ENCODE peak calls at places on chromosomes 7 and 10, in four cellular contexts. One of them, this sample, is unnamed.

GRCh38 chr10:129946868-129947267 is 17.2 kb downstream of the EBF3 start:
- DNase-seq in Calu3: no peak
- DNase-seq in iPS DF 6.9: no peak
- DNase-seq in MV-4-11: no peak
- DNase-seq in this sample: no peak

GRCh38 chr7:1779445-1779844 is 109.4 kb downstream of the ELFN1 start:
- DNase-seq in Calu3: no peak
- DNase-seq in iPS DF 6.9: no peak
- DNase-seq in MV-4-11: no peak
- DNase-seq in this sample: no peak

GRCh38 chr7:750111-750905 is 23.2 kb upstream of the PRKAR1B start:
- DNase-seq in iPS DF 6.9: no peak
- DNase-seq in Calu3: no peak
- DNase-seq in MV-4-11: no peak
- DNase-seq in this sample: no peak

GRCh38 chr7:127629268-127629854 is 11.4 kb upstream of the PAX4 start:
- DNase-seq in iPS DF 6.9: no peak
- DNase-seq in Calu3: peak
- DNase-seq in MV-4-11: peak
- DNase-seq in this sample: peak

GRCh38 chr10:68133553-68133952 is 24.3 kb downstream of the MYPN start:
- DNase-seq in iPS DF 6.9: no peak
- DNase-seq in MV-4-11: no peak
- DNase-seq in Calu3: no peak
- DNase-seq in this sample: no peak

GRCh38 chr10:128137877-128138276 is 11.7 kb upstream of the MKI67 start:
- DNase-seq in Calu3: no peak
- DNase-seq in iPS DF 6.9: no peak
- DNase-seq in MV-4-11: no peak
- DNase-seq in this sample: no peak

GRCh38 chr7:83856094-83856493 is 207.2 kb upstream of the SEMA3E start:
- DNase-seq in iPS DF 6.9: no peak
- DNase-seq in Calu3: no peak
- DNase-seq in MV-4-11: no peak
- DNase-seq in this sample: no peak

GRCh38 chr10:118629211-118629610 is 33.8 kb upstream of the PRLHR start:
- DNase-seq in iPS DF 6.9: no peak
- DNase-seq in Calu3: no peak
- DNase-seq in MV-4-11: no peak
- DNase-seq in this sample: no peak

GRCh38 chr10:66537186-66537585 is 388.6 kb upstream of the LRRTM3 start:
- DNase-seq in iPS DF 6.9: no peak
- DNase-seq in MV-4-11: no peak
- DNase-seq in Calu3: no peak
- DNase-seq in this sample: no peak

GRCh38 chr7:79176859-79177477 is 276.5 kb downstream of the MAGI2 start:
- DNase-seq in iPS DF 6.9: peak
- DNase-seq in MV-4-11: peak
- DNase-seq in Calu3: peak
- DNase-seq in this sample: no peak

GRCh38 chr10:130761032-130761575 is 550.4 kb downstream of the TCERG1L start:
- DNase-seq in iPS DF 6.9: no peak
- DNase-seq in MV-4-11: no peak
- DNase-seq in Calu3: no peak
- DNase-seq in this sample: no peak

GRCh38 chr10:20811131-20811530 is 86.0 kb downstream of the NEBL start:
- DNase-seq in Calu3: no peak
- DNase-seq in iPS DF 6.9: no peak
- DNase-seq in MV-4-11: no peak
- DNase-seq in this sample: no peak

GRCh38 chr10:69332278-69333010 is 54.1 kb downstream of the HK1 start:
- DNase-seq in Calu3: peak
- DNase-seq in MV-4-11: peak
- DNase-seq in iPS DF 6.9: no peak
- DNase-seq in this sample: no peak

GRCh38 chr7:46569117-46569433 is 648.0 kb upstream of the IGFBP3 start:
- DNase-seq in MV-4-11: no peak
- DNase-seq in Calu3: peak
- DNase-seq in iPS DF 6.9: no peak
- DNase-seq in this sample: no peak

GRCh38 chr7:74350751-74351150 is 61.5 kb downstream of the CLIP2 start:
- DNase-seq in MV-4-11: no peak
- DNase-seq in Calu3: no peak
- DNase-seq in iPS DF 6.9: no peak
- DNase-seq in this sample: no peak

GRCh38 chr7:118245267-118246040 is 20.9 kb downstream of the ANKRD7 start:
- DNase-seq in iPS DF 6.9: no peak
- DNase-seq in MV-4-11: peak
- DNase-seq in Calu3: no peak
- DNase-seq in this sample: no peak

GRCh38 chr7:44709945-44710596 is 38.6 kb upstream of the ZMIZ2 start:
- DNase-seq in Calu3: no peak
- DNase-seq in iPS DF 6.9: no peak
- DNase-seq in MV-4-11: no peak
- DNase-seq in this sample: no peak

GRCh38 chr7:25864943-25865633 is 286.9 kb upstream of the NFE2L3 start:
- DNase-seq in Calu3: no peak
- DNase-seq in MV-4-11: no peak
- DNase-seq in iPS DF 6.9: no peak
- DNase-seq in this sample: no peak

GRCh38 chr7:157004050-157004838 is 6.2 kb downstream of the MNX1 start:
- DNase-seq in iPS DF 6.9: no peak
- DNase-seq in MV-4-11: no peak
- DNase-seq in Calu3: no peak
- DNase-seq in this sample: no peak

GRCh38 chr7:73717991-73718405 is 1.5 kb downstream of the STX1A start:
- DNase-seq in Calu3: peak
- DNase-seq in MV-4-11: peak
- DNase-seq in iPS DF 6.9: no peak
- DNase-seq in this sample: no peak

This sample was measured in H1.